ENCODE peak calls at places on chromosomes 7 and 10, in nine cellular contexts. O, S, Z, N, D, L, Y, J and F are unnamed samples.

GRCh38 chr10:71805776-71806705 is 32.7 kb upstream of the VSIR start:
- DNase-seq in O (no peak), S (no peak), Z (no peak), N (no peak), D (no peak), L (no peak), Y (no peak), J (no peak), F (peak; percentile 98)

GRCh38 chr10:95350830-95351228 is 60.0 kb upstream of the PDLIM1 start:
- DNase-seq in O (no peak), S (no peak), Z (no peak), N (no peak), D (no peak), L (no peak), Y (no peak), J (no peak), F (no peak)

GRCh38 chr10:124492266-124492665 is 30.6 kb downstream of the LHPP start:
- DNase-seq in O (no peak), S (no peak), Z (no peak), N (no peak), D (no peak), L (no peak), Y (no peak), J (no peak), F (no peak)

GRCh38 chr7:8435597-8436243 is 2.3 kb downstream of the NXPH1 start:
- DNase-seq in O (no peak), S (no peak), Z (no peak), N (no peak), D (no peak), L (no peak), Y (no peak), J (no peak), F (peak; percentile 42)

GRCh38 chr7:150435047-150435389 is 15.4 kb upstream of the GIMAP8 start:
- DNase-seq in O (no peak), S (no peak), Z (no peak), N (no peak), D (no peak), L (no peak), Y (no peak), J (no peak), F (no peak)

GRCh38 chr7:100719523-100720319 is 547 bp upstream of the EPO start:
- DNase-seq in O (no peak), S (peak; percentile 40), Z (no peak), N (peak; percentile 69), D (no peak), L (no peak), Y (no peak), J (no peak), F (peak; percentile 31)

GRCh38 chr7:1244701-1245526 is 12.2 kb downstream of the UNCX start:
- DNase-seq in O (no peak), S (no peak), Z (no peak), N (no peak), D (no peak), L (no peak), Y (no peak), J (no peak), F (no peak)

GRCh38 chr7:132415259-132415658 is 161.0 kb downstream of the PLXNA4 start:
- DNase-seq in O (no peak), S (no peak), Z (no peak), N (no peak), D (no peak), L (no peak), Y (no peak), J (no peak), F (no peak)

GRCh38 chr7:47807756-47808155 is 140.5 kb downstream of the PKD1L1 start:
- DNase-seq in O (no peak), S (no peak), Z (no peak), N (no peak), D (no peak), L (no peak), Y (no peak), J (no peak), F (peak; percentile 45)